ENCODE peak calls at places on chromosomes 2 and 18, in four cellular contexts. E is kidney glomerular epithelial cell, U is sigmoid colon, L is NCI-H2081. S is an unnamed sample.

GRCh38 chr2:120693121-120693520 is 42.5 kb upstream of the GLI2 start:
- DNase-seq in E (no peak), U (no peak), L (no peak), S (no peak)

GRCh38 chr2:25523060-25523459 is 150.3 kb downstream of the DTNB start:
- DNase-seq in E (no peak), U (no peak), L (no peak), S (no peak)

GRCh38 chr18:49024408-49024807 is 73.6 kb upstream of the SMAD7 start:
- DNase-seq in E (no peak), U (no peak), L (no peak), S (no peak)

GRCh38 chr18:36201765-36202164 is 14.5 kb downstream of the MOCOS start:
- DNase-seq in E (no peak), U (no peak), L (no peak), S (no peak)

GRCh38 chr2:237624565-237624964 is 2.8 kb upstream of the LRRFIP1 start:
- DNase-seq in E (no peak), U (no peak), L (no peak), S (no peak)

GRCh38 chr2:47404356-47404755 is 1.4 kb downstream of the MSH2 start:
- DNase-seq in E (no peak), U (no peak), L (peak; percentile 18), S (no peak)

GRCh38 chr2:113160962-113161361 is 12.8 kb upstream of the PSD4 start:
- DNase-seq in E (no peak), U (no peak), L (no peak), S (no peak)

GRCh38 chr2:55420901-55421300 is 1.2 kb upstream of the CCDC88A start:
- DNase-seq in E (no peak), U (no peak), L (peak; percentile 16), S (no peak)

GRCh38 chr2:227057060-227057459 is 106.9 kb downstream of the COL4A4 start:
- DNase-seq in E (no peak), U (no peak), L (no peak), S (no peak)

GRCh38 chr18:25503567-25504081 is 151.7 kb upstream of the ZNF521 start:
- DNase-seq in E (peak; percentile 67), U (peak; percentile 87), L (peak; percentile 67), S (peak; percentile 53)

GRCh38 chr2:186950694-186951093 is 101.7 kb upstream of the ZSWIM2 start:
- DNase-seq in E (no peak), U (no peak), L (no peak), S (no peak)

GRCh38 chr2:170660406-170660805 is 54.7 kb upstream of the SP5 start:
- DNase-seq in E (no peak), U (no peak), L (peak; percentile 29), S (no peak)

GRCh38 chr2:208515099-208515498 is 108.5 kb downstream of the PTH2R start:
- DNase-seq in E (no peak), U (no peak), L (no peak), S (no peak)

GRCh38 chr18:49055787-49056186 is 105.0 kb upstream of the SMAD7 start:
- DNase-seq in E (no peak), U (peak; percentile 93), L (no peak), S (no peak)

GRCh38 chr18:7784171-7784570 is 217.1 kb downstream of the PTPRM start:
- DNase-seq in E (no peak), U (no peak), L (no peak), S (no peak)

GRCh38 chr18:60053747-60054304 is 154.0 kb downstream of the PMAIP1 start:
- DNase-seq in E (peak; percentile 99), U (no peak), L (no peak), S (peak; percentile 1)

GRCh38 chr2:58767833-58768726 is 527.0 kb upstream of the FANCL start:
- DNase-seq in E (no peak), U (no peak), L (no peak), S (no peak)

S was measured in occipital lobe.